ENCODE peak calls at places on chromosome 16, in eight cellular contexts. A, R, T, G, I, C, J and Q are unnamed samples.
A peak's percentile ranks its signal among the peaks of the same experiment; 100 is the strongest.

GRCh38 chr16:1428511-1428910 is 2.4 kb upstream of the PERCC1 start:
- DNase-seq in A (no peak), R (no peak), T (peak; percentile 25), G (peak; percentile 57), I (peak; percentile 3), C (no peak), J (no peak), Q (no peak)

GRCh38 chr16:20938426-20938825 is 37.9 kb downstream of the LYRM1 start:
- DNase-seq in A (no peak), R (no peak), T (no peak), G (no peak), I (no peak), C (peak; percentile 63), J (no peak), Q (no peak)

GRCh38 chr16:2919511-2920255 is 8.0 kb downstream of the FLYWCH1 start:
- DNase-seq in A (peak; percentile 59), R (no peak), T (peak; percentile 61), G (peak; percentile 64), I (peak; percentile 51), C (peak; percentile 66), J (peak; percentile 76), Q (no peak)

GRCh38 chr16:10045291-10045775 is 136.9 kb downstream of the GRIN2A start:
- DNase-seq in A (no peak), R (no peak), T (no peak), G (no peak), I (no peak), C (no peak), J (no peak), Q (no peak)

GRCh38 chr16:14111713-14112538 is 40.8 kb downstream of the MRTFB start:
- DNase-seq in A (no peak), R (no peak), T (no peak), G (no peak), I (no peak), C (no peak), J (no peak), Q (no peak)

GRCh38 chr16:79792952-79793351 is 192.4 kb upstream of the MAF start:
- DNase-seq in A (no peak), R (no peak), T (no peak), G (no peak), I (no peak), C (no peak), J (peak; percentile 52), Q (no peak)

GRCh38 chr16:281660-282249 is 1.2 kb upstream of the PDIA2 start:
- DNase-seq in A (no peak), R (no peak), T (no peak), G (no peak), I (no peak), C (no peak), J (no peak), Q (no peak)

GRCh38 chr16:85979605-85980004 is 80.6 kb downstream of the IRF8 start:
- DNase-seq in A (no peak), R (no peak), T (no peak), G (no peak), I (no peak), C (no peak), J (no peak), Q (no peak)

GRCh38 chr16:23072084-23072599 is 77.1 kb downstream of the USP31 start:
- DNase-seq in A (peak; percentile 40), R (no peak), T (no peak), G (no peak), I (no peak), C (peak; percentile 78), J (no peak), Q (no peak)

GRCh38 chr16:63467513-63467912 is 1431.3 kb upstream of the CDH8 start:
- DNase-seq in A (no peak), R (no peak), T (no peak), G (no peak), I (no peak), C (no peak), J (no peak), Q (no peak)

GRCh38 chr16:67428146-67428731 is 2.7 kb upstream of the HSD11B2 start:
- DNase-seq in A (peak; percentile 71), R (peak; percentile 52), T (peak; percentile 44), G (peak; percentile 74), I (peak; percentile 88), C (no peak), J (peak; percentile 71), Q (no peak)